ENCODE peak calls at places on chromosome 18, in five cellular contexts. One of them, this sample, is unnamed.

GRCh38 chr18:50297621-50298442 is 10.3 kb upstream of the CXXC1 start:
- DNase-seq in effector memory CD4-positive, alpha-beta T cell: no peak
- DNase-seq in EL: peak; percentile 79
- DNase-seq in HAP-1: peak; percentile 74
- DNase-seq in NCI-H2081: peak; percentile 46
- DNase-seq in this sample: peak; percentile 91

GRCh38 chr18:52615321-52615720 is 275.3 kb downstream of the DCC start:
- DNase-seq in NCI-H2081: no peak
- DNase-seq in HAP-1: no peak
- DNase-seq in EL: no peak
- DNase-seq in effector memory CD4-positive, alpha-beta T cell: no peak
- DNase-seq in this sample: no peak

GRCh38 chr18:13703899-13704298 is 22.5 kb downstream of the FAM210A start:
- DNase-seq in EL: peak; percentile 8
- DNase-seq in HAP-1: no peak
- DNase-seq in NCI-H2081: no peak
- DNase-seq in effector memory CD4-positive, alpha-beta T cell: no peak
- DNase-seq in this sample: no peak

GRCh38 chr18:79784965-79785770 is 12.6 kb upstream of the KCNG2 start:
- DNase-seq in NCI-H2081: no peak
- DNase-seq in effector memory CD4-positive, alpha-beta T cell: no peak
- DNase-seq in EL: no peak
- DNase-seq in HAP-1: no peak
- DNase-seq in this sample: peak; percentile 85

GRCh38 chr18:31102941-31103340 is 720 bp upstream of the DSC2 start:
- DNase-seq in HAP-1: no peak
- DNase-seq in NCI-H2081: no peak
- DNase-seq in effector memory CD4-positive, alpha-beta T cell: no peak
- DNase-seq in EL: no peak
- DNase-seq in this sample: no peak

GRCh38 chr18:49026501-49027378 is 76.0 kb upstream of the SMAD7 start:
- DNase-seq in effector memory CD4-positive, alpha-beta T cell: no peak
- DNase-seq in NCI-H2081: no peak
- DNase-seq in HAP-1: no peak
- DNase-seq in EL: no peak
- DNase-seq in this sample: peak; percentile 81

GRCh38 chr18:76914314-76914713 is 92.0 kb downstream of the ZNF236 start:
- DNase-seq in NCI-H2081: no peak
- DNase-seq in HAP-1: no peak
- DNase-seq in EL: no peak
- DNase-seq in effector memory CD4-positive, alpha-beta T cell: no peak
- DNase-seq in this sample: no peak

GRCh38 chr18:24875286-24875685 is 414.8 kb downstream of the HRH4 start:
- DNase-seq in EL: no peak
- DNase-seq in HAP-1: no peak
- DNase-seq in effector memory CD4-positive, alpha-beta T cell: no peak
- DNase-seq in NCI-H2081: no peak
- DNase-seq in this sample: no peak

GRCh38 chr18:28163201-28163778 is 13.6 kb downstream of the CDH2 start:
- DNase-seq in NCI-H2081: no peak
- DNase-seq in effector memory CD4-positive, alpha-beta T cell: no peak
- DNase-seq in HAP-1: no peak
- DNase-seq in EL: peak; percentile 65
- DNase-seq in this sample: no peak

GRCh38 chr18:44320619-44321460 is 359.8 kb upstream of the SETBP1 start:
- DNase-seq in HAP-1: no peak
- DNase-seq in effector memory CD4-positive, alpha-beta T cell: no peak
- DNase-seq in NCI-H2081: no peak
- DNase-seq in EL: no peak
- DNase-seq in this sample: no peak

GRCh38 chr18:8771930-8772329 is 66.6 kb downstream of the MTCL1 start:
- DNase-seq in HAP-1: no peak
- DNase-seq in NCI-H2081: peak; percentile 78
- DNase-seq in effector memory CD4-positive, alpha-beta T cell: no peak
- DNase-seq in EL: no peak
- DNase-seq in this sample: peak; percentile 81

GRCh38 chr18:31658670-31659573 is 25.5 kb downstream of the B4GALT6 start:
- DNase-seq in effector memory CD4-positive, alpha-beta T cell: no peak
- DNase-seq in NCI-H2081: no peak
- DNase-seq in EL: no peak
- DNase-seq in HAP-1: no peak
- DNase-seq in this sample: no peak

GRCh38 chr18:7104649-7105048 is 12.9 kb downstream of the LAMA1 start:
- DNase-seq in NCI-H2081: no peak
- DNase-seq in HAP-1: no peak
- DNase-seq in EL: no peak
- DNase-seq in effector memory CD4-positive, alpha-beta T cell: no peak
- DNase-seq in this sample: no peak

GRCh38 chr18:21439453-21439852 is 161.1 kb downstream of the ESCO1 start:
- DNase-seq in EL: peak; percentile 94
- DNase-seq in NCI-H2081: no peak
- DNase-seq in effector memory CD4-positive, alpha-beta T cell: no peak
- DNase-seq in HAP-1: no peak
- DNase-seq in this sample: no peak

GRCh38 chr18:37675699-37676098 is 110.1 kb upstream of the CELF4 start:
- DNase-seq in HAP-1: no peak
- DNase-seq in NCI-H2081: no peak
- DNase-seq in EL: no peak
- DNase-seq in effector memory CD4-positive, alpha-beta T cell: no peak
- DNase-seq in this sample: no peak

GRCh38 chr18:43830905-43831304 is 553.6 kb upstream of the SYT4 start:
- DNase-seq in effector memory CD4-positive, alpha-beta T cell: no peak
- DNase-seq in EL: no peak
- DNase-seq in HAP-1: no peak
- DNase-seq in NCI-H2081: peak; percentile 63
- DNase-seq in this sample: no peak

GRCh38 chr18:65435529-65435928 is 315.3 kb upstream of the CDH7 start:
- DNase-seq in HAP-1: no peak
- DNase-seq in NCI-H2081: peak; percentile 76
- DNase-seq in effector memory CD4-positive, alpha-beta T cell: no peak
- DNase-seq in EL: no peak
- DNase-seq in this sample: no peak

GRCh38 chr18:35460719-35461118 is 37.0 kb downstream of the INO80C start:
- DNase-seq in HAP-1: no peak
- DNase-seq in EL: peak; percentile 29
- DNase-seq in effector memory CD4-positive, alpha-beta T cell: no peak
- DNase-seq in NCI-H2081: no peak
- DNase-seq in this sample: no peak

GRCh38 chr18:38077219-38077618 is 511.6 kb upstream of the CELF4 start:
- DNase-seq in EL: no peak
- DNase-seq in HAP-1: peak; percentile 9
- DNase-seq in effector memory CD4-positive, alpha-beta T cell: no peak
- DNase-seq in NCI-H2081: no peak
- DNase-seq in this sample: no peak

GRCh38 chr18:29147944-29148343 is 971.0 kb upstream of the CDH2 start:
- DNase-seq in NCI-H2081: no peak
- DNase-seq in EL: peak; percentile 76
- DNase-seq in effector memory CD4-positive, alpha-beta T cell: no peak
- DNase-seq in HAP-1: peak; percentile 42
- DNase-seq in this sample: no peak

GRCh38 chr18:61551586-61551985 is 218.4 kb downstream of the CDH20 start:
- DNase-seq in EL: peak; percentile 80
- DNase-seq in NCI-H2081: peak; percentile 72
- DNase-seq in HAP-1: peak; percentile 75
- DNase-seq in effector memory CD4-positive, alpha-beta T cell: no peak
- DNase-seq in this sample: no peak

GRCh38 chr18:12373032-12373770 is 3.8 kb downstream of the AFG3L2 start:
- DNase-seq in NCI-H2081: no peak
- DNase-seq in HAP-1: no peak
- DNase-seq in EL: no peak
- DNase-seq in effector memory CD4-positive, alpha-beta T cell: no peak
- DNase-seq in this sample: no peak

GRCh38 chr18:48842259-48843061 is 108.3 kb downstream of the SMAD7 start:
- DNase-seq in HAP-1: no peak
- DNase-seq in effector memory CD4-positive, alpha-beta T cell: peak; percentile 16
- DNase-seq in NCI-H2081: no peak
- DNase-seq in EL: no peak
- DNase-seq in this sample: no peak

GRCh38 chr18:24014062-24014985 is at the start of gene TTC39C:
- DNase-seq in HAP-1: peak; percentile 77
- DNase-seq in effector memory CD4-positive, alpha-beta T cell: peak; percentile 77
- DNase-seq in EL: peak; percentile 80
- DNase-seq in NCI-H2081: peak; percentile 74
- DNase-seq in this sample: peak; percentile 93

GRCh38 chr18:51107594-51108305 is 77.7 kb downstream of the SMAD4 start:
- DNase-seq in EL: peak; percentile 25
- DNase-seq in HAP-1: no peak
- DNase-seq in NCI-H2081: no peak
- DNase-seq in effector memory CD4-positive, alpha-beta T cell: no peak
- DNase-seq in this sample: no peak

GRCh38 chr18:32730620-32731021 is 42.2 kb downstream of the KLHL14 start:
- DNase-seq in NCI-H2081: peak; percentile 39
- DNase-seq in HAP-1: no peak
- DNase-seq in EL: no peak
- DNase-seq in effector memory CD4-positive, alpha-beta T cell: no peak
- DNase-seq in this sample: no peak

GRCh38 chr18:77061946-77062517 is 70.6 kb downstream of the MBP start:
- DNase-seq in NCI-H2081: no peak
- DNase-seq in EL: no peak
- DNase-seq in effector memory CD4-positive, alpha-beta T cell: no peak
- DNase-seq in HAP-1: no peak
- DNase-seq in this sample: no peak

GRCh38 chr18:48548404-48548771 is 9.6 kb downstream of the CTIF start:
- DNase-seq in effector memory CD4-positive, alpha-beta T cell: no peak
- DNase-seq in EL: no peak
- DNase-seq in NCI-H2081: no peak
- DNase-seq in HAP-1: no peak
- DNase-seq in this sample: peak; percentile 60

GRCh38 chr18:37252854-37253396 is 312.7 kb downstream of the CELF4 start:
- DNase-seq in effector memory CD4-positive, alpha-beta T cell: no peak
- DNase-seq in HAP-1: no peak
- DNase-seq in NCI-H2081: no peak
- DNase-seq in EL: no peak
- DNase-seq in this sample: no peak

GRCh38 chr18:41501848-41502247 is 453.2 kb upstream of the PIK3C3 start:
- DNase-seq in HAP-1: no peak
- DNase-seq in NCI-H2081: no peak
- DNase-seq in EL: no peak
- DNase-seq in effector memory CD4-positive, alpha-beta T cell: no peak
- DNase-seq in this sample: no peak

GRCh38 chr18:48924621-48925601 is 25.9 kb downstream of the SMAD7 start:
- DNase-seq in HAP-1: no peak
- DNase-seq in effector memory CD4-positive, alpha-beta T cell: no peak
- DNase-seq in NCI-H2081: no peak
- DNase-seq in EL: no peak
- DNase-seq in this sample: no peak

GRCh38 chr18:57630759-57631660 is 9.4 kb upstream of the NARS1 start:
- DNase-seq in EL: no peak
- DNase-seq in effector memory CD4-positive, alpha-beta T cell: no peak
- DNase-seq in HAP-1: no peak
- DNase-seq in NCI-H2081: no peak
- DNase-seq in this sample: no peak

GRCh38 chr18:32208012-32208411 is 18.2 kb downstream of the MEP1B start:
- DNase-seq in NCI-H2081: no peak
- DNase-seq in effector memory CD4-positive, alpha-beta T cell: no peak
- DNase-seq in EL: no peak
- DNase-seq in HAP-1: no peak
- DNase-seq in this sample: no peak

GRCh38 chr18:48293954-48294893 is 115.0 kb downstream of the ZBTB7C start:
- DNase-seq in EL: peak; percentile 11
- DNase-seq in NCI-H2081: peak; percentile 91
- DNase-seq in effector memory CD4-positive, alpha-beta T cell: no peak
- DNase-seq in HAP-1: no peak
- DNase-seq in this sample: peak; percentile 81

GRCh38 chr18:79853303-79853992 is 55.7 kb downstream of the KCNG2 start:
- DNase-seq in HAP-1: no peak
- DNase-seq in NCI-H2081: no peak
- DNase-seq in EL: no peak
- DNase-seq in effector memory CD4-positive, alpha-beta T cell: no peak
- DNase-seq in this sample: peak; percentile 88

GRCh38 chr18:80022613-80023012 is 11.6 kb upstream of the RBFA start:
- DNase-seq in HAP-1: no peak
- DNase-seq in effector memory CD4-positive, alpha-beta T cell: no peak
- DNase-seq in EL: no peak
- DNase-seq in NCI-H2081: peak; percentile 36
- DNase-seq in this sample: no peak

GRCh38 chr18:5444269-5444668 is 99.5 kb downstream of the EPB41L3 start:
- DNase-seq in HAP-1: no peak
- DNase-seq in NCI-H2081: no peak
- DNase-seq in EL: no peak
- DNase-seq in effector memory CD4-positive, alpha-beta T cell: no peak
- DNase-seq in this sample: no peak

GRCh38 chr18:59546164-59546563 is 151.1 kb downstream of the CCBE1 start:
- DNase-seq in effector memory CD4-positive, alpha-beta T cell: no peak
- DNase-seq in NCI-H2081: no peak
- DNase-seq in EL: peak; percentile 67
- DNase-seq in HAP-1: no peak
- DNase-seq in this sample: no peak

GRCh38 chr18:5720132-5720531 is 175.2 kb downstream of the TMEM200C start:
- DNase-seq in HAP-1: no peak
- DNase-seq in effector memory CD4-positive, alpha-beta T cell: no peak
- DNase-seq in EL: no peak
- DNase-seq in NCI-H2081: no peak
- DNase-seq in this sample: no peak